ENCODE peak calls at places on chromosomes 11 and 22, in five cellular contexts. L is activated T-cell treated with anti-CD3 and anti-CD28 coated beads for 48 hours; J is fibroblast of villous mesenchyme; O is T-helper 1 cell; V is stimulated activated CD8-positive, alpha-beta memory T cell treated with anti-CD3 and anti-CD28 coated beads, Interleukin-12 subunit alpha, Interleukin-12 subunit beta, amount 100 ng/mL, for 1 hour. B is an unnamed sample.

GRCh38 chr22:31616315-31616980 is 45.6 kb downstream of the PISD start:
- DNase-seq in O (no peak), L (peak), J (no peak), V (no peak), B (no peak)

GRCh38 chr11:77724639-77725038 is 87.0 kb upstream of the CLNS1A start:
- DNase-seq in L (no peak), J (no peak), O (no peak), V (no peak), B (no peak)

GRCh38 chr11:8699903-8700302 is 17.3 kb downstream of the RPL27A start:
- DNase-seq in J (no peak), V (no peak), L (no peak), O (no peak), B (no peak)

GRCh38 chr11:130581631-130582030 is 133.2 kb downstream of the ADAMTS15 start:
- DNase-seq in J (no peak), L (no peak), O (no peak), V (no peak), B (no peak)

GRCh38 chr11:114060402-114061052 is 1.0 kb downstream of the ZBTB16 start:
- DNase-seq in L (no peak), O (no peak), J (peak), V (no peak), B (peak)

GRCh38 chr22:16783453-16783852 is 41.8 kb downstream of the XKR3 start:
- DNase-seq in O (no peak), J (no peak), L (no peak), V (no peak), B (no peak)

GRCh38 chr11:69325446-69325845 is 31.5 kb downstream of the MYEOV start:
- DNase-seq in V (no peak), J (no peak), O (no peak), L (no peak), B (no peak)

GRCh38 chr11:60610702-60611101 is 88.7 kb upstream of the MS4A8 start:
- DNase-seq in V (no peak), J (no peak), O (no peak), L (no peak), B (no peak)

GRCh38 chr11:6817668-6818067 is 18.2 kb upstream of the OR6A2 start:
- DNase-seq in O (no peak), L (no peak), V (no peak), J (no peak), B (no peak)

GRCh38 chr11:28701760-28702449 is 593.7 kb downstream of the METTL15 start:
- DNase-seq in L (no peak), O (no peak), V (no peak), J (no peak), B (no peak)

GRCh38 chr11:2123628-2123960 is 15.6 kb downstream of the IGF2 start:
- DNase-seq in V (no peak), L (no peak), O (no peak), J (no peak), B (no peak)

GRCh38 chr11:129278586-129279319 is 86.6 kb upstream of the ARHGAP32 start:
- DNase-seq in J (peak), L (no peak), O (no peak), V (no peak), B (no peak)

GRCh38 chr11:1202154-1202775 is 20.6 kb upstream of the MUC5B start:
- DNase-seq in O (no peak), J (no peak), L (no peak), V (no peak), B (no peak)

GRCh38 chr11:61690706-61691377 is 10.7 kb downstream of the DAGLA start:
- DNase-seq in J (no peak), L (no peak), O (no peak), V (no peak), B (no peak)

GRCh38 chr22:50314081-50314454 is 6.6 kb upstream of the PLXNB2 start:
- DNase-seq in L (no peak), J (no peak), V (no peak), O (no peak), B (no peak)

GRCh38 chr11:123316003-123316402 is 114.1 kb upstream of the GRAMD1B start:
- DNase-seq in V (no peak), L (no peak), J (peak), O (no peak), B (no peak)

GRCh38 chr11:1203505-1204271 is 19.2 kb upstream of the MUC5B start:
- DNase-seq in O (no peak), J (no peak), V (no peak), L (no peak), B (no peak)

GRCh38 chr11:72217856-72218745 is 1.5 kb downstream of the FOLR2 start:
- DNase-seq in V (no peak), J (no peak), L (no peak), O (no peak), B (no peak)

GRCh38 chr11:70026726-70027125 is 51.4 kb upstream of the ANO1 start:
- DNase-seq in J (no peak), O (no peak), V (no peak), L (no peak), B (no peak)

GRCh38 chr22:35070451-35071093 is 4.6 kb downstream of the ISX start:
- DNase-seq in L (no peak), J (no peak), O (no peak), V (no peak), B (no peak)

GRCh38 chr11:76793834-76794291 is 10.7 kb downstream of the TSKU start:
- DNase-seq in V (no peak), L (no peak), J (no peak), O (no peak), B (no peak)

GRCh38 chr11:34339149-34340064 is 18.4 kb downstream of the ABTB2 start:
- DNase-seq in L (no peak), J (no peak), V (no peak), O (no peak), B (no peak)

GRCh38 chr11:396948-397548 is 3.0 kb downstream of the PKP3 start:
- DNase-seq in O (no peak), J (peak), V (no peak), L (no peak), B (no peak)

GRCh38 chr11:85076535-85077330 is 550.4 kb downstream of the DLG2 start:
- DNase-seq in L (no peak), O (no peak), J (no peak), V (no peak), B (no peak)

B was measured in CD8-positive, alpha-beta T cell.